ENCODE peak calls at places on chromosomes 5 and 9, in nine cellular contexts. R, Y, B, W, T, H, E, L and J are unnamed samples.

GRCh38 chr9:132328580-132328979 is 26.2 kb downstream of the SETX start:
- DNase-seq in H (no peak), L (no peak), B (no peak), W (no peak), E (no peak), R (no peak), T (no peak), Y (no peak), J (no peak)

GRCh38 chr9:105842023-105842644 is 147.8 kb downstream of the TMEM38B start:
- DNase-seq in W (no peak), H (peak), L (peak), E (peak), R (no peak), Y (no peak), T (peak), B (peak), J (no peak)

GRCh38 chr5:102450313-102450990 is 48.3 kb downstream of the SLCO6A1 start:
- DNase-seq in W (peak), E (peak), H (peak), R (no peak), B (no peak), T (no peak), Y (no peak), L (peak), J (no peak)

GRCh38 chr5:39400711-39401385 is 23.9 kb downstream of the DAB2 start:
- DNase-seq in T (no peak), B (no peak), E (no peak), L (no peak), R (no peak), W (no peak), Y (no peak), H (no peak), J (no peak)

GRCh38 chr9:129968690-129969485 is 74.1 kb downstream of the FNBP1 start:
- DNase-seq in T (no peak), R (no peak), E (peak), B (peak), W (no peak), L (no peak), Y (no peak), H (no peak), J (peak)

GRCh38 chr9:20500101-20500500 is 122.2 kb downstream of the MLLT3 start:
- DNase-seq in R (no peak), E (peak), H (no peak), W (no peak), T (no peak), B (no peak), L (no peak), Y (no peak), J (no peak)

GRCh38 chr9:89661391-89661949 is 56.7 kb downstream of the GADD45G start:
- DNase-seq in L (no peak), H (no peak), W (peak), B (no peak), E (no peak), R (peak), T (no peak), Y (no peak), J (peak)

GRCh38 chr9:99807276-99807852 is 14.3 kb upstream of the NR4A3 start:
- DNase-seq in L (peak), E (peak), R (peak), Y (peak), H (peak), T (peak), W (peak), B (peak), J (peak)

GRCh38 chr9:13524245-13524644 is 244.8 kb upstream of the MPDZ start:
- DNase-seq in H (no peak), R (no peak), E (no peak), B (peak), L (no peak), W (no peak), Y (no peak), T (no peak), J (no peak)

GRCh38 chr9:133516961-133517350 is 7.8 kb downstream of the MYMK start:
- DNase-seq in W (peak), T (no peak), Y (no peak), E (no peak), B (no peak), L (no peak), H (no peak), R (no peak), J (no peak)

GRCh38 chr9:93597871-93598646 is 21.7 kb downstream of the PHF2 start:
- DNase-seq in W (no peak), L (peak), T (no peak), E (no peak), B (no peak), Y (no peak), H (peak), R (no peak), J (no peak)

GRCh38 chr9:112664541-112664940 is 53.4 kb downstream of the INIP start:
- DNase-seq in E (no peak), Y (no peak), T (no peak), L (no peak), W (no peak), H (no peak), R (no peak), B (no peak), J (no peak)

GRCh38 chr5:10333154-10334006 is 20.1 kb upstream of the MARCHF6 start:
- DNase-seq in W (peak), H (peak), T (peak), Y (no peak), E (no peak), L (peak), R (peak), B (no peak), J (peak)

GRCh38 chr5:107893642-107894041 is 222.9 kb upstream of the EFNA5 start:
- DNase-seq in H (no peak), W (no peak), Y (no peak), L (no peak), E (no peak), T (no peak), B (peak), R (no peak), J (no peak)

GRCh38 chr5:150846651-150847333 is 471 bp downstream of the IRGM start:
- DNase-seq in E (peak), H (peak), B (peak), Y (peak), L (peak), T (peak), R (no peak), W (no peak), J (peak)

GRCh38 chr5:57805732-57806131 is 323.1 kb upstream of the ACTBL2 start:
- DNase-seq in B (no peak), T (no peak), H (no peak), Y (no peak), R (no peak), W (no peak), E (no peak), L (no peak), J (no peak)

GRCh38 chr9:3032898-3033297 is 189.0 kb upstream of the PUM3 start:
- DNase-seq in E (no peak), Y (no peak), R (no peak), B (no peak), T (no peak), W (no peak), H (no peak), L (no peak), J (no peak)

GRCh38 chr5:119031905-119032304 is 39.0 kb upstream of the DMXL1 start:
- DNase-seq in Y (no peak), B (no peak), H (no peak), L (peak), T (no peak), W (no peak), E (no peak), R (no peak), J (no peak)

GRCh38 chr5:157520911-157521703 is 54.5 kb downstream of the ADAM19 start:
- DNase-seq in B (no peak), R (peak), L (peak), H (no peak), T (no peak), Y (no peak), W (no peak), E (no peak), J (peak)

GRCh38 chr5:123719004-123719403 is 207.0 kb downstream of the CSNK1G3 start:
- DNase-seq in H (peak), R (no peak), L (no peak), Y (no peak), E (no peak), B (no peak), W (no peak), T (no peak), J (no peak)

GRCh38 chr9:132042324-132042723 is 37.3 kb downstream of the MED27 start:
- DNase-seq in E (no peak), T (no peak), R (no peak), L (no peak), Y (no peak), H (no peak), B (peak), W (no peak), J (peak)

GRCh38 chr5:56951946-56952691 is at the start of gene MIER3:
- DNase-seq in Y (peak), E (peak), B (no peak), R (peak), T (peak), W (peak), H (peak), L (peak), J (peak)

GRCh38 chr9:135332979-135333748 is 146.4 kb upstream of the PPP1R26 start:
- DNase-seq in L (peak), T (no peak), W (peak), E (no peak), B (no peak), Y (no peak), R (no peak), H (peak), J (peak)

GRCh38 chr5:139063664-139064054 is 134.5 kb downstream of the SIL1 start:
- DNase-seq in R (no peak), L (no peak), H (no peak), W (no peak), B (no peak), Y (no peak), E (no peak), T (no peak), J (no peak)

GRCh38 chr5:115788440-115788839 is 28.0 kb downstream of the CDO1 start:
- DNase-seq in B (no peak), H (no peak), W (no peak), R (no peak), L (no peak), T (no peak), E (no peak), Y (no peak), J (no peak)

GRCh38 chr9:121637441-121638222 is 13.8 kb upstream of the DAB2IP start:
- DNase-seq in E (no peak), T (no peak), L (no peak), W (peak), Y (no peak), B (peak), H (no peak), R (no peak), J (peak)

GRCh38 chr5:142356318-142356715 is 31.5 kb upstream of the SPRY4 start:
- DNase-seq in E (no peak), T (no peak), B (peak), R (no peak), Y (no peak), H (no peak), W (no peak), L (no peak), J (no peak)

GRCh38 chr5:177606071-177607051 is 6.4 kb downstream of the B4GALT7 start:
- DNase-seq in L (peak), B (no peak), E (no peak), Y (no peak), R (no peak), H (no peak), T (no peak), W (no peak), J (no peak)